ENCODE peak calls at places on chromosomes 4 and X, in seven cellular contexts. P, X, F, D, Q, L and R are unnamed samples.

GRCh38 chr4:47187608-47188007 is 156.2 kb downstream of the GABRB1 start:
- DNase-seq in D (no peak), P (no peak), X (no peak), Q (no peak), F (no peak), L (no peak), R (no peak)

GRCh38 chr4:86036729-86037128 is 323.1 kb downstream of the MAPK10 start:
- DNase-seq in P (no peak), F (no peak), L (peak), D (no peak), Q (peak), X (no peak), R (peak)

GRCh38 chr4:158282252-158282651 is 72.0 kb downstream of the TMEM144 start:
- DNase-seq in X (no peak), P (no peak), Q (peak), L (no peak), D (no peak), F (no peak), R (peak)

GRCh38 chr4:82891728-82892466 is 944 bp upstream of the SEC31A start:
- DNase-seq in F (no peak), D (no peak), L (peak), P (no peak), Q (peak), X (no peak), R (no peak)

GRCh38 chr4:83771113-83771705 is 235.3 kb downstream of the GPAT3 start:
- DNase-seq in P (no peak), D (peak), Q (peak), X (peak), L (peak), F (no peak), R (peak)

GRCh38 chr4:187128226-187128625 is 404.6 kb upstream of the FAT1 start:
- DNase-seq in X (no peak), P (no peak), F (no peak), Q (no peak), L (peak), D (no peak), R (peak)

GRCh38 chrX:10619311-10620015 is 922 bp downstream of the MID1 start:
- DNase-seq in P (no peak), Q (peak), X (no peak), F (no peak), L (peak), D (no peak), R (no peak)

GRCh38 chr4:19346636-19347035 is 905.1 kb upstream of the SLIT2 start:
- DNase-seq in D (peak), P (no peak), X (no peak), L (no peak), Q (no peak), F (no peak), R (no peak)

GRCh38 chr4:125168531-125168930 is 146.2 kb upstream of the FAT4 start:
- DNase-seq in F (no peak), X (no peak), L (peak), Q (no peak), D (no peak), P (no peak), R (no peak)

GRCh38 chr4:15718959-15719358 is 16.1 kb downstream of the BST1 start:
- DNase-seq in D (no peak), Q (no peak), L (no peak), X (no peak), F (no peak), P (no peak), R (no peak)

GRCh38 chrX:54786972-54787371 is 11.1 kb downstream of the ITIH6 start:
- DNase-seq in X (no peak), L (no peak), F (no peak), Q (no peak), D (no peak), P (no peak), R (no peak)

GRCh38 chr4:80215449-80216052 is 18.2 kb downstream of the PRDM8 start:
- DNase-seq in D (no peak), X (no peak), P (no peak), F (no peak), L (peak), Q (peak), R (no peak)

GRCh38 chr4:14478504-14478903 is 523.8 kb upstream of the CPEB2 start:
- DNase-seq in Q (no peak), F (no peak), L (no peak), D (no peak), P (no peak), X (no peak), R (no peak)

GRCh38 chr4:5887361-5888221 is 5.3 kb downstream of the CRMP1 start:
- DNase-seq in P (no peak), F (no peak), L (peak), Q (no peak), D (no peak), X (no peak), R (no peak)

GRCh38 chr4:137660211-137660610 is 127.9 kb upstream of the PCDH18 start:
- DNase-seq in F (no peak), Q (peak), X (no peak), L (peak), P (no peak), D (no peak), R (peak)

GRCh38 chr4:78242071-78242470 is 184.9 kb downstream of the FRAS1 start:
- DNase-seq in P (no peak), Q (peak), F (no peak), L (peak), X (no peak), D (no peak), R (peak)

GRCh38 chrX:42485621-42486020 is 292.3 kb downstream of the PPP1R2C start:
- DNase-seq in L (peak), X (no peak), Q (peak), D (no peak), F (no peak), P (no peak), R (no peak)

GRCh38 chr4:112348488-112349158 is 51.5 kb downstream of the ALPK1 start:
- DNase-seq in L (peak), Q (peak), F (no peak), X (peak), D (no peak), P (peak), R (peak)

GRCh38 chr4:161952382-161952781 is 211.4 kb downstream of the FSTL5 start:
- DNase-seq in F (no peak), Q (no peak), X (no peak), L (no peak), P (no peak), D (no peak), R (no peak)

GRCh38 chr4:138560448-138560847 is 318.3 kb upstream of the SLC7A11 start:
- DNase-seq in F (peak), P (no peak), Q (no peak), X (no peak), D (no peak), L (no peak), R (no peak)

GRCh38 chr4:183447646-183448045 is 3.2 kb downstream of the CDKN2AIP start:
- DNase-seq in L (no peak), D (no peak), Q (no peak), F (no peak), X (no peak), P (no peak), R (no peak)

GRCh38 chr4:178271386-178271785 is 829.1 kb upstream of the AGA start:
- DNase-seq in L (no peak), P (no peak), F (peak), Q (no peak), D (no peak), X (no peak), R (no peak)

GRCh38 chr4:48546336-48546735 is 56.3 kb downstream of the ZAR1 start:
- DNase-seq in D (no peak), Q (peak), P (no peak), F (no peak), X (peak), L (peak), R (no peak)

GRCh38 chr4:86249074-86249473 is 110.8 kb downstream of the MAPK10 start:
- DNase-seq in L (no peak), D (no peak), X (no peak), P (no peak), F (no peak), Q (no peak), R (no peak)

GRCh38 chr4:16860506-16860905 is 37.9 kb downstream of the LDB2 start:
- DNase-seq in P (no peak), L (peak), D (peak), Q (peak), X (no peak), F (no peak), R (peak)

GRCh38 chr4:160492181-160492580 is 1389.3 kb downstream of the RAPGEF2 start:
- DNase-seq in F (no peak), Q (no peak), L (no peak), P (no peak), X (no peak), D (no peak), R (no peak)

GRCh38 chr4:111793686-111794085 is 351.6 kb upstream of the FAM241A start:
- DNase-seq in D (no peak), Q (no peak), L (no peak), P (no peak), X (no peak), F (no peak), R (no peak)

GRCh38 chr4:112141366-112142138 is 3.7 kb upstream of the FAM241A start:
- DNase-seq in X (no peak), P (no peak), F (no peak), L (no peak), Q (no peak), D (no peak), R (no peak)

GRCh38 chr4:174230148-174230547 is 53.3 kb downstream of the FBXO8 start:
- DNase-seq in L (no peak), D (no peak), X (no peak), Q (no peak), F (no peak), P (no peak), R (no peak)

GRCh38 chr4:174224550-174224949 is 58.9 kb downstream of the FBXO8 start:
- DNase-seq in P (no peak), F (no peak), Q (no peak), D (no peak), L (no peak), X (no peak), R (no peak)

GRCh38 chr4:174225247-174226054 is 58.0 kb downstream of the FBXO8 start:
- DNase-seq in L (no peak), Q (no peak), X (no peak), P (no peak), F (no peak), D (no peak), R (no peak)

GRCh38 chr4:174230680-174231079 is 52.8 kb downstream of the FBXO8 start:
- DNase-seq in F (no peak), D (no peak), Q (no peak), X (no peak), L (no peak), P (no peak), R (no peak)

DNA sequence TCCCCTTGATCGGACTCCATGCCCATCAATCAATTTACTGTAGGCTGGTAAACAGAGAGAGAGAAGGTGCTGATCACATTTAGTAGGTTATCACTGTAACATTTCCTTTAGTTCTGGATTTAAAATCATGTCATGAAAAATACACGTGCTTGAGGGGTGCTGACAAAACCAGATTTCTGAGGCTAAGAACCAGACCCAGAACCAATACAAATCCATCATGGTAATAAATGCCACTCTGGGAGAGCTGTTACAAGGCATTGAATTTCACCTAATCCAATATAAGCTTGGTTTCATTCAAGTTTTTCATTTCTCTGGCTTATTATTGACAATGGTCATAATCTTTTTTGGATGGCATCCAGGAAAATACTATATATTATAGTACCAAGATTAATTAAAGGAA is 54.5 kb downstream of the FBXO8 start:
- DNase-seq in F (no peak), L (no peak), D (no peak), P (no peak), Q (no peak), X (no peak), R (no peak)
- H3K4me3 ChIP-seq in F (no peak), L (no peak), D (no peak), P (no peak), Q (no peak), X (no peak), R (no peak)

DNA sequence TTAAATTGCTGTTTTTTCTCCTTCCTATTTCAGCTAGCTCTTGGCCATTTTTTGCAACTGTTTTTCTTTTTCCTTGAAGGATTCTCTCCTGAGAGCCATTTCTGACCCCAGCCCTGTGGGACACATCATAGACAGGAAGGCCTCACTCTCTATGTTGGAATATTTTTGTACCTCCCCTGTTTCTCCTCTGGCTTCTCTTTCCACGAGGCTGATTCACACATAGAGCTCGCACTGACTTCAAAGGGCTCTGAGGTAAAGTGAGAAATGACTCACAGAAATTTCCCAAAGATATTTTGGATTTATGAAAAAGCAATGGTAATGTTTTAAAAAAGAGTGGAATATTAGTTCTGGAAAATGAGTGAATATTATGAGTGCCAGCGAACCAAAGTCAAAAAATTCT is 181.7 kb upstream of the IGFBP7 start:
- DNase-seq in L (peak), X (no peak), P (no peak), Q (no peak), F (no peak), D (no peak), R (no peak)
- H3K4me3 ChIP-seq in L (no peak), X (no peak), P (no peak), Q (no peak), F (no peak), D (no peak), R (no peak)

DNA sequence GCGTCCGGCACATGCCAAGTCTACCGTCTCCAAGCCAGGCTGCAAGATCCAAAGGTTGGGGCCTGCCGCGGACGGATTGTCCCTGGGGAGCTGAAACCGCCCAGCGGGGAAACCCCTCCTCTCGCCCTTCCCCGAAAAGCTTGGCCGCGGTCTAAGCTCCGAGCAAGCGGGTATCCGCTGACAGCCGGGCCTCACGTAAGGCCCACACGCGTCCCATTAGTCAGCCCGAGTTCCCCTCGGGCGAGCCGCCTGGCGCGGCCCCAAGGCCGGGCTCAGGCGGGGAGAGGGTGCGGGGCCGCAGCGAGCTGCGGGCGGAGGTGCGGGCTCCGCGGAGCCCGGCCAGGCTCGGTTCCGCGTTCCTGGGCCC is 6.9 kb upstream of the BCOR start:
- DNase-seq in D (no peak), Q (peak), F (no peak), L (peak), X (no peak), P (no peak), R (no peak)
- H3K4me3 ChIP-seq in D (peak), Q (no peak), F (peak), L (peak), X (peak), P (peak), R (peak)

GRCh38 chrX:123185714-123186113 is 1.6 kb downstream of the GRIA3 start:
- DNase-seq in F (no peak), Q (no peak), P (no peak), D (no peak), L (peak), X (no peak), R (no peak)
- H3K4me3 ChIP-seq in F (no peak), Q (no peak), P (peak), D (peak), L (peak), X (no peak), R (peak)

DNA sequence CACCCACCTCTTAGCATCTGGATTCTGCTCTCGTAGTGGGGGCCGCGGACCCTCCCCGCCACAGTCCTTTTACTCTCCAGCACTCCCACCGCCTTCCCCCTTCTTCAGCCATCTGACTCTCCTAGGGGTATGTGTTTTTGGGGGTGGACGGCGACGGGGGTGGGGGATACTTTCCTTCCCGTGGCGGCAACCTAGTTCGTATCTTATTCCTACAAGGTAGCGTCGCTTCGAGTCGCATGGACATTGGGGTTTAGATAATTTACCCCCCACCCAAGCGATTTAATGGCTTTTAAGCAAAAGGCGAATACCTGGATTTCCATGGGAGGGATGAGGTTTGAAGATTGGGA is 1.3 kb upstream of the BCORL1 start:
- DNase-seq in X (no peak), D (no peak), Q (no peak), L (no peak), P (no peak), F (no peak), R (no peak)
- H3K4me3 ChIP-seq in X (no peak), D (peak), Q (peak), L (peak), P (no peak), F (no peak), R (peak)

GRCh38 chrX:2889045-2889605 is 40.0 kb downstream of the ARSD start:
- DNase-seq in Q (no peak), P (no peak), X (no peak), D (no peak), L (no peak), F (no peak), R (no peak)
- H3K4me3 ChIP-seq in Q (peak), P (peak), X (no peak), D (peak), L (peak), F (peak), R (peak)

GRCh38 chr4:1166509-1167243 is 5.7 kb downstream of the SPON2 start:
- DNase-seq in P (no peak), F (peak), L (no peak), X (no peak), Q (peak), D (no peak), R (no peak)
- H3K4me3 ChIP-seq in P (peak), F (peak), L (no peak), X (peak), Q (no peak), D (no peak), R (no peak)

DNA sequence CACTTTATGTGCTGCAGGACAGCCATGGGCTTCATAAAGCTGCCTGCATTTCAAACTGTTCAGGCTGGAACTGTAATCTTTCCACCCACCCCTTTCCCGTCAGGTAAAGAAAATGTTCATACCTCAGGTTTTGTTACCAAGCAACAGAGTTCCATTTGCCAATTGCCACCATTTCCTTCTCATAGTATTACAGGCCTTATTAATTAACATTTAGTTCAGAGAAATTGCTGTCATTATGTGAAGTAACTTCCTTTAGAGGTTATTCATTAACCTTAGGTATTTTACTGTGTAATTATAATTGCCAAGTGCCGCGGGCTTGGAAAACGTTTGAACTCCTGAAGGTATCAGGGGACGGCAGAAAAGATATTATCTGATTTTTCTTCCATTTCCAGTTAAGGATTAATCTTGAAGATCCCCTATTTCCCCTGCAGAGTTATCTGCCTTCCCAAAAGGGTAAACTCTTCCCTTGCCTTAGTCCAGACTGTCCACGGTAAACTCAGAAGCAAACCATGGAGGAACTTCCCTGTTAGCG is 149.6 kb downstream of the SPRY1 start:
- DNase-seq in Q (no peak), X (no peak), L (no peak), D (no peak), P (no peak), F (no peak), R (no peak)
- H3K4me3 ChIP-seq in Q (no peak), X (no peak), L (no peak), D (no peak), P (peak), F (peak), R (no peak)